ENCODE peak calls at places on chromosomes 11 and 22, in four cellular contexts. E, A, B and M are unnamed samples.

GRCh38 chr11:19958218-19958617 is 202.1 kb downstream of the DBX1 start:
- DNase-seq in E (no peak), A (no peak), B (no peak), M (no peak)

GRCh38 chr11:1503708-1504104 is 17.1 kb upstream of the MOB2 start:
- DNase-seq in E (no peak), A (no peak), B (no peak), M (no peak)

GRCh38 chr11:24963879-24964278 is 467.0 kb downstream of the LUZP2 start:
- DNase-seq in E (no peak), A (no peak), B (no peak), M (no peak)

GRCh38 chr11:35387341-35387982 is 31.9 kb downstream of the SLC1A2 start:
- DNase-seq in E (no peak), A (no peak), B (no peak), M (no peak)

GRCh38 chr22:50305658-50306566 is 1.5 kb downstream of the PLXNB2 start:
- DNase-seq in E (peak), A (peak), B (peak), M (peak)

GRCh38 chr22:45642966-45643365 is 28.7 kb upstream of the ATXN10 start:
- DNase-seq in E (no peak), A (no peak), B (no peak), M (no peak)

GRCh38 chr11:15699978-15700377 is 585.3 kb downstream of the INSC start:
- DNase-seq in E (no peak), A (no peak), B (no peak), M (no peak)

GRCh38 chr11:112541140-112541901 is 280.7 kb upstream of the PLET1 start:
- DNase-seq in E (no peak), A (no peak), B (peak), M (no peak)

GRCh38 chr11:123430736-123431356 is 777 bp downstream of the GRAMD1B start:
- DNase-seq in E (no peak), A (peak), B (peak), M (peak)

GRCh38 chr11:130519128-130519932 is 70.9 kb downstream of the ADAMTS15 start:
- DNase-seq in E (no peak), A (no peak), B (no peak), M (no peak)

DNA sequence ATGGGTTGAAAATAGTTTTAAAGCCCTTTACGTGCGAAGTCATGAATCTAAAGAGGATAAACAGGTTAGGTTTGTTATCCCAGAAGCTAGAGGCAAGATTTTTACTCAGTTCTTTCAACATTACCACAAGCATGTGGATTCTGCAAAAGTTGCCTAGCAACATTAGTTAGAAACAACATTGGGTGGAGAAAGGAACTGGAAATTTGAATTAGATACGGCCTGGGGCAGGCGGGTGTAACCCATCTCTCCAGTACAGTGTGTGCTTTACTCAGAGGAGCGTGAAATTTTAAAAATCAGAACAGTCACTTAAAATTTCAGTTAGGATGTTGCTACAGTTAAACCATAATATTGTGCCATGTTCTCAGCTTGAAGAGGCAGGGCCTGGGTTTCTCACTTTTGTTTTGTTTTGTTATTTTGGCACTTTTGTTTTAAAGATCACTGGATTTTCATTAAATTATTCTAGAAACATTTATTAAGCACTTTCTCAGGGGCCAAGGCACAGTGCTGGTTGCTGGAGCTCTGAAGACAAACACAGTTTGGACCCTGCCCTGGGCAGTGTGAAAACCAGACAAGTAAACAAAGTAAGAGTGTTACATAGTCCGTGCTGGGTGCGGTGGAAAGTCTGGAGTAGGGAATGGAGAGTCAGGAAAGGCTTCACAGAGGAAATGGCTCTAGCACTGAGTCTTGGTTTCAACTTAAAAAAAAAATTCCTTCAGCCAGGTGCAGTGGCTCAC is 4.4 kb upstream of the WEE1 start:
- DNase-seq in E (peak), A (peak), B (peak), M (peak)
- TF ChIP-seq POLR2A in E (peak), A (no peak), B (no peak), M (no peak)

GRCh38 chr22:41946360-41947180 is at the start of gene CENPM:
- DNase-seq in E (peak), A (peak), B (peak), M (peak)
- TF ChIP-seq POLR2A in E (no peak), A (peak), B (no peak), M (no peak)

GRCh38 chr11:114316980-114317675 is 20.9 kb downstream of the NNMT start:
- DNase-seq in E (no peak), A (no peak), B (no peak), M (no peak)

GRCh38 chr11:114314096-114314495 is 17.9 kb downstream of the NNMT start:
- DNase-seq in E (no peak), A (no peak), B (no peak), M (no peak)

GRCh38 chr11:114317738-114318137 is 21.5 kb downstream of the NNMT start:
- DNase-seq in E (no peak), A (no peak), B (no peak), M (no peak)

GRCh38 chr11:114318361-114318760 is 22.2 kb downstream of the NNMT start:
- DNase-seq in E (no peak), A (no peak), B (no peak), M (no peak)

GRCh38 chr11:114315749-114316368 is 19.7 kb downstream of the NNMT start:
- DNase-seq in E (no peak), A (peak), B (no peak), M (no peak)
- TF ChIP-seq POLR2A in E (no peak), A (no peak), B (no peak), M (no peak)

GRCh38 chr22:35404176-35404575 is 4.2 kb downstream of the MCM5 start:
- DNase-seq in E (no peak), A (no peak), B (no peak), M (no peak)
- TF ChIP-seq POLR2A in E (no peak), A (no peak), B (no peak), M (no peak)